ENCODE peak calls at places on chromosomes 11 and 22, in four cellular contexts. One of them, this sample, is unnamed.

GRCh38 chr11:101862410-101863233 is 52.2 kb upstream of the CEP126 start:
- DNase-seq in tibial artery: no peak
- DNase-seq in A549: peak
- DNase-seq in tibial nerve: no peak
- DNase-seq in this sample: no peak

GRCh38 chr22:27726726-27727449 is 74.7 kb downstream of the MN1 start:
- DNase-seq in tibial artery: peak
- DNase-seq in A549: peak
- DNase-seq in tibial nerve: no peak
- DNase-seq in this sample: no peak

GRCh38 chr11:131499199-131499598 is 128.8 kb downstream of the NTM start:
- DNase-seq in tibial artery: no peak
- DNase-seq in A549: no peak
- DNase-seq in tibial nerve: no peak
- DNase-seq in this sample: no peak

GRCh38 chr22:35409783-35410662 is 10.1 kb downstream of the MCM5 start:
- DNase-seq in tibial artery: no peak
- DNase-seq in A549: no peak
- DNase-seq in tibial nerve: no peak
- DNase-seq in this sample: no peak

GRCh38 chr22:43532301-43533050 is 120.7 kb downstream of the MPPED1 start:
- DNase-seq in tibial artery: peak
- DNase-seq in A549: no peak
- DNase-seq in tibial nerve: no peak
- DNase-seq in this sample: no peak

GRCh38 chr11:119714590-119714989 is 14.4 kb downstream of the NECTIN1 start:
- DNase-seq in tibial artery: no peak
- DNase-seq in A549: no peak
- DNase-seq in tibial nerve: no peak
- DNase-seq in this sample: no peak

GRCh38 chr22:42217019-42217751 is 53.3 kb downstream of the TCF20 start:
- DNase-seq in tibial artery: no peak
- DNase-seq in A549: no peak
- DNase-seq in tibial nerve: no peak
- DNase-seq in this sample: no peak

GRCh38 chr11:44942029-44942710 is 8.5 kb downstream of the TP53I11 start:
- DNase-seq in tibial artery: no peak
- DNase-seq in A549: no peak
- DNase-seq in tibial nerve: no peak
- DNase-seq in this sample: no peak

GRCh38 chr11:75433443-75433842 is 440 bp upstream of the KLHL35 start:
- DNase-seq in tibial artery: no peak
- DNase-seq in A549: no peak
- DNase-seq in tibial nerve: no peak
- DNase-seq in this sample: no peak

GRCh38 chr22:28822930-28823481 is 22.6 kb upstream of the XBP1 start:
- DNase-seq in tibial artery: no peak
- DNase-seq in A549: no peak
- DNase-seq in tibial nerve: no peak
- DNase-seq in this sample: no peak

GRCh38 chr11:126842038-126842437 is 158.5 kb downstream of the KIRREL3 start:
- DNase-seq in tibial artery: no peak
- DNase-seq in A549: no peak
- DNase-seq in tibial nerve: no peak
- DNase-seq in this sample: no peak

GRCh38 chr22:41478891-41479521 is 10.1 kb downstream of the ACO2 start:
- DNase-seq in tibial artery: peak
- DNase-seq in A549: no peak
- DNase-seq in tibial nerve: peak
- DNase-seq in this sample: no peak

GRCh38 chr11:78138694-78139421 is 568 bp downstream of the ALG8 start:
- DNase-seq in tibial artery: no peak
- DNase-seq in A549: peak
- DNase-seq in tibial nerve: no peak
- DNase-seq in this sample: no peak

GRCh38 chr22:36755316-36755715 is 20.6 kb downstream of the IFT27 start:
- DNase-seq in tibial artery: peak
- DNase-seq in A549: no peak
- DNase-seq in tibial nerve: no peak
- DNase-seq in this sample: no peak

GRCh38 chr11:86478348-86478747 is 103.7 kb downstream of the CCDC81 start:
- DNase-seq in tibial artery: no peak
- DNase-seq in A549: no peak
- DNase-seq in tibial nerve: no peak
- DNase-seq in this sample: no peak

GRCh38 chr22:30859714-30860095 is 108.9 kb downstream of the MORC2 start:
- DNase-seq in tibial artery: peak
- DNase-seq in A549: no peak
- DNase-seq in tibial nerve: no peak
- DNase-seq in this sample: no peak

GRCh38 chr11:122285444-122285843 is 169.4 kb upstream of the BLID start:
- DNase-seq in tibial artery: no peak
- DNase-seq in A549: no peak
- DNase-seq in tibial nerve: no peak
- DNase-seq in this sample: no peak

GRCh38 chr11:123640029-123640428 is 14.4 kb downstream of the SCN3B start:
- DNase-seq in tibial artery: no peak
- DNase-seq in A549: no peak
- DNase-seq in tibial nerve: no peak
- DNase-seq in this sample: no peak

GRCh38 chr11:130001491-130002351 is 914 bp downstream of the PRDM10 start:
- DNase-seq in tibial artery: peak
- DNase-seq in A549: peak
- DNase-seq in tibial nerve: no peak
- DNase-seq in this sample: no peak

GRCh38 chr11:7651140-7651551 is 22.2 kb downstream of the CYB5R2 start:
- DNase-seq in tibial artery: no peak
- DNase-seq in A549: no peak
- DNase-seq in tibial nerve: no peak
- DNase-seq in this sample: no peak

GRCh38 chr11:64223001-64223651 is 2.9 kb downstream of the TRPT1 start:
- DNase-seq in tibial artery: no peak
- DNase-seq in A549: no peak
- DNase-seq in tibial nerve: no peak
- DNase-seq in this sample: no peak

GRCh38 chr11:48683226-48683720 is 194.7 kb downstream of the OR4A47 start:
- DNase-seq in tibial artery: no peak
- DNase-seq in A549: no peak
- DNase-seq in tibial nerve: no peak
- DNase-seq in this sample: no peak

GRCh38 chr11:6474806-6475500 is 1.2 kb upstream of the TRIM3 start:
- DNase-seq in tibial artery: no peak
- DNase-seq in A549: no peak
- DNase-seq in tibial nerve: no peak
- DNase-seq in this sample: no peak

GRCh38 chr22:20128902-20129746 is 2.5 kb upstream of the ZDHHC8 start:
- DNase-seq in tibial artery: no peak
- DNase-seq in A549: no peak
- DNase-seq in tibial nerve: no peak
- DNase-seq in this sample: no peak
- TF ChIP-seq CTCF in tibial artery: no peak
- TF ChIP-seq CTCF in A549: peak
- TF ChIP-seq CTCF in tibial nerve: no peak
- TF ChIP-seq CTCF in this sample: peak

GRCh38 chr22:23539135-23539838 is 40.8 kb downstream of the IGLL1 start:
- DNase-seq in tibial artery: peak
- DNase-seq in A549: peak
- DNase-seq in tibial nerve: peak
- DNase-seq in this sample: peak

GRCh38 chr22:23538502-23538860 is 41.6 kb downstream of the IGLL1 start:
- DNase-seq in tibial artery: peak
- DNase-seq in A549: no peak
- DNase-seq in tibial nerve: no peak
- DNase-seq in this sample: no peak

GRCh38 chr22:23534851-23535717 is 45.0 kb downstream of the IGLL1 start:
- DNase-seq in tibial artery: peak
- DNase-seq in A549: no peak
- DNase-seq in tibial nerve: no peak
- DNase-seq in this sample: no peak

GRCh38 chr22:23537421-23537820 is 42.7 kb downstream of the IGLL1 start:
- DNase-seq in tibial artery: peak
- DNase-seq in A549: no peak
- DNase-seq in tibial nerve: no peak
- DNase-seq in this sample: no peak

DNA sequence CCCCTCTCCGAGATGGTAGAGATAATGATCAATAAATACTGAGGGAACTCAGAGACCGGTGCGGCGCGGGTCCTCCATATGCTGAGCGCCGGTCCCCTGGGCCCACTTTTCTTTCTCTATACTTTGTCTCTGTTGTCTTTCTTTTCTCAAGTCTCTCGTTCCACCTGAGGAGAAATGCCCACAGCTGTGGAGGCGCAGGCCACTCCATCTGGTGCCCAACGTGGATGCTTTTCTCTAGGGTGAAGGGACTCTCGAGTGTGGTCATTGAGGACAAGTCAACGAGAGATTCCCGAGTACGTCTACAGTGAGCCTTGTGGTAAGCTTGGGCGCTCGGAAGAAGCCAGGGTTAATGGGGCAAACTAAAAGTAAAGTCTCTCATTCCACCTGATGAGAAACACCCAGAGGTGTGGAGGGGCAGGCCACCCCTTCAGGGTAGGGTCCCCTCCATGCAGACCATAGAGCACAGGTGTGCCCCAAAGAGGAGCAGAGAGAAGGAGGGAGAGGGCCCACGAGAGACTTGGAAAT is 43.2 kb downstream of the IGLL1 start:
- DNase-seq in tibial artery: peak
- DNase-seq in A549: no peak
- DNase-seq in tibial nerve: no peak
- DNase-seq in this sample: no peak
- H3K4me3 ChIP-seq in tibial artery: no peak
- H3K4me3 ChIP-seq in A549: no peak
- H3K4me3 ChIP-seq in tibial nerve: no peak
- H3K4me3 ChIP-seq in this sample: no peak

DNA sequence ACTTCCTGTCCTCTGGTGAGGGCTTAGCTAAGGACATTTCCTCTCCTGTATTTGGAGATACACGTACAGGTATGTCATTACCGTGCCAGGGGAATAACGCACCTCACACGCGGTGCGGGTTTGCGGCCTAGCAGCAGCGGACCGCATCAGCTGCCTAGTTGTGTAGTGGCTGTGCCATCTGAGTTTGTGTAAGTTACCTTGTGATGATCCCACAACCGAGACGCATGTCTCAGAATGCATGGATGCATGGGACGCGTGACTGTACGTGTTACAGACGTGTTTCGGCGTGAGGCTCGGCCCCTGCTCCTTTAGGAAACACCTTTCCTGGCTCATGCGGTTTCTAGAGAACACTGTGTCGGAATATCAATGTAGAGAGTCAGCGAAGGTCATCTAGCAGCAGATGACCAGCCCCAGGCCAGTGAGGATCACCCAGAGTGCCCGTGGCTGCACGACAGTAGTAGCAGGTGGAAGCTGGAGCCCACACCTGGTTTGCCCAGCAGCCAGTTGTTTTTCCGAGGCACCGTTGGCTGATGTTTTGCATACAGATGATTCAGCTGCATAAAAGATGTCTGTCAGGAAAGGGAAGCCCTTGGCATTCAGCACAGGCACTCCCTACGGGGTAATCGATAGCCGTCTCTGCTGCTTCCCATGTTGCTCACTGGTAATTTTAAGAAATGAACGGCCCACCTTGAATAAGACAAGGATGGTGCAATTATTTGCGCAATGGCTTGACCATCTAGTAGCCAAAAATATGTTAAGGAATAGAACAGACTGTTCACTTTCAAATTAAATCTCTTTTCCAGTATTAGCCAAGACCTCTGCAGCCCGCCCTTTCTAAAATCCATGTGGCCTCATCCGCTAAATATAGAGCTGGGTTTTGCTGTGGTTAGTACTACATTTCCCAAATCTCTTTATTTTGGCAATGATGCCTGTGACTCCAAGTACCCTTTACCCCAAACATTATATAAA is 1.0 kb upstream of the CLTCL1 start:
- DNase-seq in tibial artery: peak
- DNase-seq in A549: no peak
- DNase-seq in tibial nerve: no peak
- DNase-seq in this sample: no peak
- H3K27ac ChIP-seq in tibial artery: peak
- H3K27ac ChIP-seq in A549: peak
- H3K27ac ChIP-seq in tibial nerve: peak
- H3K27ac ChIP-seq in this sample: no peak

DNA sequence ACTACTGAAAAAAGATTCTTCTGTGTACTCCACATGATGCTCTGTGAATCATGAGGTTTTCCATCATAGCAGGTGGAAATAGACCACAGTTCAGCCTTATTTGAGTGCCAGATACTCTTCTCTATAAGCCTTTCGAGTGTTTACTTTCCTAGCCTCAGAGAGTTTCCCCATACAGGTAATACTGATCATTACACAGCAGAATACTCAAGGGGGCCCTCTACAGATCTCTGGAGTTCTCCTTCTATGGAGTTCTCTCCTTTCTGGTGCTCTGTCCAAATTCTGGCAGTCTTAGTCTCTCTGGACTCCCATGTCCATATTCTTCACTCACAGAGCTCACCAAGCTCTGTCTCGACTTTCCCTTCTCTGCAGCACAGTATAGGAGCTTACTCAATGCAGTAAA is 175.7 kb upstream of the CARD18 start:
- DNase-seq in tibial artery: no peak
- DNase-seq in A549: no peak
- DNase-seq in tibial nerve: no peak
- DNase-seq in this sample: no peak
- TF ChIP-seq CTCF in tibial artery: no peak
- TF ChIP-seq CTCF in A549: no peak
- TF ChIP-seq CTCF in tibial nerve: no peak
- TF ChIP-seq CTCF in this sample: no peak

DNA sequence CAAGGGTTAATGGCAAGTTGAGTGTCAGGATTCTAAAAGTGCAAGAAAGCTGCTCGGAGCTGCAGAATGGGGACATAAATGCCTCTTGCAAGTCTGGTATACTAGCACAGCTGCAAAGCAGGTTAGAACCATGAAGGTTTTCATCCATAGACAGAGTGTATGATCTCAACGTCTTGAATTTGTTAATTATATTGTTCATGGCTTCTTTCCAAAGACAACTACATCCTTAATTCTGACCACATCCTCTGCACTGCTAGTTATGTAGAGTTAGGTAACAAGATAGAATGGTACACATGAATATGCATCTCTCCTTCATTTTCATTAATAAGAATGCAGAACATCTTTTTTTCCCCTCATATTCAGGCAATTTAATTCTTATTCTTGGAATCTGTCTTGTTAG is 34.2 kb downstream of the EXPH5 start:
- DNase-seq in tibial artery: no peak
- DNase-seq in A549: no peak
- DNase-seq in tibial nerve: no peak
- DNase-seq in this sample: no peak
- H3K4me3 ChIP-seq in tibial artery: no peak
- H3K4me3 ChIP-seq in A549: no peak
- H3K4me3 ChIP-seq in tibial nerve: no peak
- H3K4me3 ChIP-seq in this sample: no peak

This sample was measured in AG04450.